ENCODE peak calls at places on chromosomes 3 and 15, in four cellular contexts. One of them, this sample, is unnamed.

GRCh38 chr15:77486542-77487478 is 66.1 kb downstream of the HMG20A start:
- DNase-seq in glutamatergic neuron: no peak
- DNase-seq in suprapubic skin: no peak
- DNase-seq in foreskin fibroblast: peak
- DNase-seq in this sample: no peak

GRCh38 chr15:79380755-79381499 is 51.2 kb upstream of the MINAR1 start:
- DNase-seq in glutamatergic neuron: peak
- DNase-seq in suprapubic skin: peak
- DNase-seq in foreskin fibroblast: peak
- DNase-seq in this sample: peak

GRCh38 chr15:73927003-73927475 is 777 bp downstream of the LOXL1 start:
- DNase-seq in glutamatergic neuron: peak
- DNase-seq in suprapubic skin: no peak
- DNase-seq in foreskin fibroblast: peak
- DNase-seq in this sample: no peak

GRCh38 chr15:88882745-88883144 is 12.6 kb downstream of the HAPLN3 start:
- DNase-seq in glutamatergic neuron: no peak
- DNase-seq in suprapubic skin: no peak
- DNase-seq in foreskin fibroblast: peak
- DNase-seq in this sample: no peak

GRCh38 chr3:50321844-50322385 is 630 bp downstream of the HYAL2 start:
- DNase-seq in glutamatergic neuron: no peak
- DNase-seq in suprapubic skin: peak
- DNase-seq in foreskin fibroblast: no peak
- DNase-seq in this sample: no peak

GRCh38 chr3:102124301-102125158 is 275.2 kb downstream of the NFKBIZ start:
- DNase-seq in glutamatergic neuron: no peak
- DNase-seq in suprapubic skin: no peak
- DNase-seq in foreskin fibroblast: peak
- DNase-seq in this sample: no peak

GRCh38 chr3:26847675-26848074 is 225.1 kb downstream of the LRRC3B start:
- DNase-seq in glutamatergic neuron: no peak
- DNase-seq in suprapubic skin: no peak
- DNase-seq in foreskin fibroblast: no peak
- DNase-seq in this sample: no peak

GRCh38 chr3:114076711-114077110 is 20.2 kb downstream of the QTRT2 start:
- DNase-seq in glutamatergic neuron: no peak
- DNase-seq in suprapubic skin: no peak
- DNase-seq in foreskin fibroblast: no peak
- DNase-seq in this sample: no peak

GRCh38 chr3:52534281-52535183 is 875 bp upstream of the NT5DC2 start:
- DNase-seq in glutamatergic neuron: no peak
- DNase-seq in suprapubic skin: peak
- DNase-seq in foreskin fibroblast: peak
- DNase-seq in this sample: peak

GRCh38 chr3:16462679-16463078 is 50.8 kb downstream of the RFTN1 start:
- DNase-seq in glutamatergic neuron: no peak
- DNase-seq in suprapubic skin: no peak
- DNase-seq in foreskin fibroblast: no peak
- DNase-seq in this sample: no peak

GRCh38 chr3:150049317-150049716 is 78.6 kb upstream of the PFN2 start:
- DNase-seq in glutamatergic neuron: no peak
- DNase-seq in suprapubic skin: no peak
- DNase-seq in foreskin fibroblast: peak
- DNase-seq in this sample: no peak

GRCh38 chr3:33750216-33750558 is 32.1 kb upstream of the CLASP2 start:
- DNase-seq in glutamatergic neuron: no peak
- DNase-seq in suprapubic skin: no peak
- DNase-seq in foreskin fibroblast: peak
- DNase-seq in this sample: no peak

GRCh38 chr3:175020101-175020500 is 161.0 kb downstream of the NAALADL2 start:
- DNase-seq in glutamatergic neuron: no peak
- DNase-seq in suprapubic skin: no peak
- DNase-seq in foreskin fibroblast: peak
- DNase-seq in this sample: no peak

GRCh38 chr3:13723676-13724207 is 156.1 kb downstream of the WNT7A start:
- DNase-seq in glutamatergic neuron: no peak
- DNase-seq in suprapubic skin: peak
- DNase-seq in foreskin fibroblast: no peak
- DNase-seq in this sample: no peak

GRCh38 chr3:111012388-111013248 is 59.0 kb upstream of the NECTIN3 start:
- DNase-seq in glutamatergic neuron: no peak
- DNase-seq in suprapubic skin: no peak
- DNase-seq in foreskin fibroblast: no peak
- DNase-seq in this sample: no peak

GRCh38 chr3:8996216-8996615 is 32.9 kb upstream of the RAD18 start:
- DNase-seq in glutamatergic neuron: no peak
- DNase-seq in suprapubic skin: no peak
- DNase-seq in foreskin fibroblast: no peak
- DNase-seq in this sample: peak

GRCh38 chr3:8994226-8994625 is 31.0 kb upstream of the RAD18 start:
- DNase-seq in glutamatergic neuron: no peak
- DNase-seq in suprapubic skin: no peak
- DNase-seq in foreskin fibroblast: no peak
- DNase-seq in this sample: no peak

GRCh38 chr3:9000041-9000440 is 36.8 kb upstream of the RAD18 start:
- DNase-seq in glutamatergic neuron: no peak
- DNase-seq in suprapubic skin: no peak
- DNase-seq in foreskin fibroblast: no peak
- DNase-seq in this sample: no peak

GRCh38 chr3:8997151-8997550 is 33.9 kb upstream of the RAD18 start:
- DNase-seq in glutamatergic neuron: no peak
- DNase-seq in suprapubic skin: no peak
- DNase-seq in foreskin fibroblast: no peak
- DNase-seq in this sample: no peak

DNA sequence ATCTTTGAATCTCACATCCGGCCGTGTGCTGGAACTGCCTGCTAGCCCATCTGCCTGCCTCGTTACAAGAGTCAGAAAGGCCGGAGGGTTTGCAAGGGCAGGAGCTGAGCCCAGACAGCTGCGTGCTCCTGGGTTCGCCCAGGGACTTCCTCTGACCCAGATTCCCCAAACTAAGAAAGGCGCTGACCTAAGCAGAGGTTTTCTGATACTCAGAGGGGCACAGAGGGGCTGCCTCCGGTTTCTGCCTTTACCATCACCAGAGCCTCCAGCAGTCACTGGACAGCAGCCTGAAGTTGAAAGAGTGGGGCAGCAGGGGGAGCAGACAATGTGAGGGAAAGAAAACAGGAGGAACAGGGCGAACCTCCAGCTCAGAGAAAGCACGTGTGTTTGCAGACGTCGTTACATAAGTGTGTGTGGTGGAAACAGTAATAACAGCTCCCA is 33.4 kb upstream of the RAD18 start:
- DNase-seq in glutamatergic neuron: peak
- DNase-seq in suprapubic skin: no peak
- DNase-seq in foreskin fibroblast: peak
- DNase-seq in this sample: no peak
- TF ChIP-seq CTCF in glutamatergic neuron: peak
- TF ChIP-seq CTCF in suprapubic skin: no peak
- TF ChIP-seq CTCF in foreskin fibroblast: peak
- TF ChIP-seq CTCF in this sample: peak

DNA sequence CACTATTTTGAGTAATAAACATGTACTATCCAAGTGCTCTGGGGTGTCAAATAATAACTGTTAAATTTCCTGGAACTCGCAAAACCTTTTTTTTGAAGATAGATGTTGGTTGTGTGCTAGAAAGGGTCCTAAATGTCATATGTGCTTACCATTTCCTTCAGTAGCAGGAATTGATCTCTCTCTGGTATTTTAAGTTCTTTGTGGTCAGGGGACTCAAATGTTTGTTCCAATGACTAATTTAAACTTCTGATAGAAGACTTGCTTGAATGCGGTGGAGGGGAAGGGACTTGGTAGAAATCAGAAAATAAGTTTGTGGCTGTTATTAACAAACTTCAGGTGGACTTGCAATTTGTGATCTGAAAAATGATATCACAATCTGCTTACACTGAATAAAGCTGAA is 26.8 kb downstream of the ARIH2 start:
- DNase-seq in glutamatergic neuron: no peak
- DNase-seq in suprapubic skin: no peak
- DNase-seq in foreskin fibroblast: no peak
- DNase-seq in this sample: no peak
- TF ChIP-seq CTCF in glutamatergic neuron: no peak
- TF ChIP-seq CTCF in suprapubic skin: no peak
- TF ChIP-seq CTCF in foreskin fibroblast: no peak
- TF ChIP-seq CTCF in this sample: no peak

DNA sequence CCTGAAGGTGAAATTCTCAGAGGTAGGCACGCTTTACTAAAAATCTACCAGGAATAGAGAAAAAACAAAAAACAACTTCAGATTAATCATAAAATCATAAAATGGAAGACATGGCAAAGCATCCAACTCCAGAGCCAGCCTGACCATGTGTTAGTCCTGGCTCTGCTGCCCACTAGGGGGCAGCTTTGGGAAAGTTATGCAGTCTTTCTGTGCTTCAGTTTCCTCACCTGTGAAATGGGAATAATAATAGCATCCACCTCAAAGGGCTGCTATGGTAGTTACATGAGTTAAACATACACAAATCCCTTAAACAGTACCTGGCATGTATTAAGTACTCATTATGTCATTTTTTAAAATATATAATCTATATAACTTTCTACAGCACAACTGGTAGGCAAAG is 52.3 kb downstream of the WNT5A start:
- DNase-seq in glutamatergic neuron: no peak
- DNase-seq in suprapubic skin: no peak
- DNase-seq in foreskin fibroblast: peak
- DNase-seq in this sample: no peak
- TF ChIP-seq CTCF in glutamatergic neuron: peak
- TF ChIP-seq CTCF in suprapubic skin: no peak
- TF ChIP-seq CTCF in foreskin fibroblast: peak
- TF ChIP-seq CTCF in this sample: peak

GRCh38 chr15:75814794-75815193 is 28.5 kb upstream of the UBE2Q2 start:
- DNase-seq in glutamatergic neuron: no peak
- DNase-seq in suprapubic skin: no peak
- DNase-seq in foreskin fibroblast: no peak
- DNase-seq in this sample: no peak

GRCh38 chr15:75811616-75812015 is 31.6 kb upstream of the UBE2Q2 start:
- DNase-seq in glutamatergic neuron: no peak
- DNase-seq in suprapubic skin: no peak
- DNase-seq in foreskin fibroblast: no peak
- DNase-seq in this sample: no peak

GRCh38 chr15:75808563-75808962 is 34.7 kb upstream of the UBE2Q2 start:
- DNase-seq in glutamatergic neuron: no peak
- DNase-seq in suprapubic skin: no peak
- DNase-seq in foreskin fibroblast: no peak
- DNase-seq in this sample: no peak

GRCh38 chr15:75810874-75811498 is 32.3 kb upstream of the UBE2Q2 start:
- DNase-seq in glutamatergic neuron: no peak
- DNase-seq in suprapubic skin: no peak
- DNase-seq in foreskin fibroblast: no peak
- DNase-seq in this sample: no peak

GRCh38 chr15:75809986-75810750 is 33.1 kb upstream of the UBE2Q2 start:
- DNase-seq in glutamatergic neuron: no peak
- DNase-seq in suprapubic skin: no peak
- DNase-seq in foreskin fibroblast: peak
- DNase-seq in this sample: no peak
- TF ChIP-seq CTCF in glutamatergic neuron: no peak
- TF ChIP-seq CTCF in suprapubic skin: no peak
- TF ChIP-seq CTCF in foreskin fibroblast: peak
- TF ChIP-seq CTCF in this sample: peak

This sample was measured in osteocyte.